ENCODE peak calls at places on chromosomes 13 and 19, in six cellular contexts. One of them, this sample, is unnamed. For H3K4me1, the result is how much of the 10 kb centered on the place peaks cover.

GRCh38 chr13:36531746-36532486 is 99.6 kb downstream of the CCNA1 start:
- DNase-seq in mammary epithelial cell: peak
- DNase-seq in fibroblast of lung: peak
- DNase-seq in GM23338: no peak
- DNase-seq in PC-3: peak
- DNase-seq in GM23248: no peak
- DNase-seq in this sample: no peak

GRCh38 chr13:79901336-79901735 is 420.4 kb downstream of the NDFIP2 start:
- DNase-seq in mammary epithelial cell: peak
- DNase-seq in fibroblast of lung: peak
- DNase-seq in GM23338: peak
- DNase-seq in PC-3: no peak
- DNase-seq in GM23248: peak
- DNase-seq in this sample: no peak

GRCh38 chr13:24764276-24764630 is 284 bp downstream of the RNF17 start:
- DNase-seq in mammary epithelial cell: no peak
- DNase-seq in fibroblast of lung: no peak
- DNase-seq in GM23338: no peak
- DNase-seq in PC-3: no peak
- DNase-seq in GM23248: no peak
- DNase-seq in this sample: no peak

GRCh38 chr13:93304868-93305613 is 78.4 kb downstream of the GPC6 start:
- DNase-seq in mammary epithelial cell: no peak
- DNase-seq in fibroblast of lung: no peak
- DNase-seq in GM23338: peak
- DNase-seq in PC-3: no peak
- DNase-seq in GM23248: no peak
- DNase-seq in this sample: no peak

GRCh38 chr13:65562305-65562704 is 1667.8 kb downstream of the PCDH9 start:
- DNase-seq in mammary epithelial cell: no peak
- DNase-seq in fibroblast of lung: no peak
- DNase-seq in GM23338: no peak
- DNase-seq in PC-3: no peak
- DNase-seq in GM23248: no peak
- DNase-seq in this sample: no peak

GRCh38 chr19:39890755-39891551 is 43.5 kb downstream of the FCGBP start:
- DNase-seq in mammary epithelial cell: no peak
- DNase-seq in fibroblast of lung: no peak
- DNase-seq in GM23338: no peak
- DNase-seq in PC-3: no peak
- DNase-seq in GM23248: no peak
- DNase-seq in this sample: no peak

GRCh38 chr19:6667114-6667627 is 2.8 kb downstream of the TNFSF14 start:
- DNase-seq in mammary epithelial cell: no peak
- DNase-seq in fibroblast of lung: no peak
- DNase-seq in GM23338: no peak
- DNase-seq in PC-3: peak
- DNase-seq in GM23248: no peak
- DNase-seq in this sample: no peak

GRCh38 chr19:41792513-41793413 is 3.6 kb upstream of the CEACAM3 start:
- DNase-seq in mammary epithelial cell: peak
- DNase-seq in fibroblast of lung: peak
- DNase-seq in GM23338: peak
- DNase-seq in PC-3: peak
- DNase-seq in GM23248: peak
- DNase-seq in this sample: peak

GRCh38 chr13:98416408-98416807 is 160.5 kb downstream of the STK24 start:
- DNase-seq in mammary epithelial cell: no peak
- DNase-seq in fibroblast of lung: no peak
- DNase-seq in GM23338: no peak
- DNase-seq in PC-3: peak
- DNase-seq in GM23248: no peak
- DNase-seq in this sample: peak

GRCh38 chr13:85366759-85367417 is 432.3 kb downstream of the SLITRK6 start:
- DNase-seq in mammary epithelial cell: no peak
- DNase-seq in fibroblast of lung: peak
- DNase-seq in GM23338: no peak
- DNase-seq in PC-3: peak
- DNase-seq in GM23248: no peak
- DNase-seq in this sample: no peak

GRCh38 chr13:19822673-19823072 is 39.9 kb upstream of the PSPC1 start:
- DNase-seq in mammary epithelial cell: no peak
- DNase-seq in fibroblast of lung: no peak
- DNase-seq in GM23338: no peak
- DNase-seq in PC-3: no peak
- DNase-seq in GM23248: no peak
- DNase-seq in this sample: no peak

GRCh38 chr13:45564108-45564507 is 51.4 kb downstream of the ERICH6B start:
- DNase-seq in mammary epithelial cell: peak
- DNase-seq in fibroblast of lung: peak
- DNase-seq in GM23338: no peak
- DNase-seq in PC-3: peak
- DNase-seq in GM23248: peak
- DNase-seq in this sample: peak

GRCh38 chr19:4641132-4641531 is 1.8 kb downstream of the TNFAIP8L1 start:
- DNase-seq in mammary epithelial cell: no peak
- DNase-seq in fibroblast of lung: no peak
- DNase-seq in GM23338: no peak
- DNase-seq in PC-3: no peak
- DNase-seq in GM23248: no peak
- DNase-seq in this sample: peak

DNA sequence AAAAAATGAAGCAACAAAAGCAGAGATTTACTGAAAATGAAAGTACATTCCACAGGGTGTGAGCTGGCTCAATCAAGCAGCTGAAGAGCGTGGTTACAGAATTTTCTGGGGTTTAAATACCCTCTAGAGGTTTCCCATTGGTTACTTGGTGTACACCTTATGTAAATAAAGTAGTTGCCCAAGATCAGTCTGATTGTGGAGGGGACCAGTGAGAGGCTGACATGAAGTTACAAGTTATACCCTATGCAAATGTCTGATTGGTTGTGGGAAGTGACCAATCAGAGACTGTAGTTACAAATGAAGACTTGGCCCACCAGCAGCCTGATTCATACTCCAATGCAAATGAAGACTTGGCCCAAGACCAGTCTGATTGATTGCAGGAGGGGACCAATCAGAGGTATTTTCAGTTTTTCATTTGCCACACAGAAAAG is 30.0 kb downstream of the KCTD12 start:
- DNase-seq in mammary epithelial cell: peak
- DNase-seq in fibroblast of lung: peak
- DNase-seq in GM23338: no peak
- DNase-seq in PC-3: peak
- DNase-seq in GM23248: peak
- DNase-seq in this sample: no peak
- H3K4me1 ChIP-seq in mammary epithelial cell: under half
- H3K4me1 ChIP-seq in fibroblast of lung: under half
- H3K4me1 ChIP-seq in GM23338: under half
- H3K4me1 ChIP-seq in PC-3: under half
- H3K4me1 ChIP-seq in GM23248: under half
- H3K4me1 ChIP-seq in this sample: under half

DNA sequence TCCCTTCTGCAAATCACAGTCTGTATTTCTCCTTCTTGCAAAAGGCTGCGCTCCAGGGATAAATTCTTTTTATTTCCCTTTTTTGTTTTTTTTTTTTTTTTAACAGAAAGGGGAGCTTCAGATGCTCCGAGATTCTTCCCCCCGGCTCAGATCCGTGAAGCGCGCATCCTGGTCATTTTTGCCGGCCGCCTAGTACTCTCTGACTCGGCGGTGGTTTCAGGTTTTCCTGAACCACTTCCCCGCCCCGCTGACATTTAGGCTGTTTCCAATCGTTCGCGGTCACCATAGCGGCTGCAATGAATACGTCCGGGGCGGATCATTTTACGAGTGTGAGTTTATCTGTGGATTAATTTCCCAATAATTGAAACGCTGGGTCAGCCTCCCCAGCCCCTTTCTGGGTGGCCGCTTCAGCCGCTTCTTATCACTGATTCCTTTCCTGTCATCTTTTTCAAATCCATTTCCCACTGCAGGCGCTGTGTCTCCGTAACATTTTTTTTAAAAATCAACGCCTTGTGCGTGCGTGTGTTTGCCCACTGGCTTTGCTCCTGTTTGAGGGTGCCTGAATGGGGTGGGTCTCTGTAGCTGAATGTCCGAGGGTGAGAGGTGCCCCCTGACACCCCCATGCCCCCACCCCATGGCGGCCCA is 10.5 kb downstream of the ONECUT3 start:
- DNase-seq in mammary epithelial cell: no peak
- DNase-seq in fibroblast of lung: no peak
- DNase-seq in GM23338: no peak
- DNase-seq in PC-3: no peak
- DNase-seq in GM23248: no peak
- DNase-seq in this sample: no peak
- TF ChIP-seq EZH2 in mammary epithelial cell: no peak
- TF ChIP-seq EZH2 in fibroblast of lung: peak
- TF ChIP-seq EZH2 in GM23338: peak
- TF ChIP-seq EZH2 in PC-3: no peak
- TF ChIP-seq EZH2 in GM23248: peak
- TF ChIP-seq EZH2 in this sample: peak

GRCh38 chr19:49637865-49638350 is 2.0 kb downstream of the RRAS start:
- DNase-seq in mammary epithelial cell: peak
- DNase-seq in fibroblast of lung: peak
- DNase-seq in GM23338: peak
- DNase-seq in PC-3: peak
- DNase-seq in GM23248: peak
- DNase-seq in this sample: peak
- H3K4me1 ChIP-seq in mammary epithelial cell: under half
- H3K4me1 ChIP-seq in fibroblast of lung: under half
- H3K4me1 ChIP-seq in GM23338: under half
- H3K4me1 ChIP-seq in PC-3: under half
- H3K4me1 ChIP-seq in GM23248: under half
- H3K4me1 ChIP-seq in this sample: under half

DNA sequence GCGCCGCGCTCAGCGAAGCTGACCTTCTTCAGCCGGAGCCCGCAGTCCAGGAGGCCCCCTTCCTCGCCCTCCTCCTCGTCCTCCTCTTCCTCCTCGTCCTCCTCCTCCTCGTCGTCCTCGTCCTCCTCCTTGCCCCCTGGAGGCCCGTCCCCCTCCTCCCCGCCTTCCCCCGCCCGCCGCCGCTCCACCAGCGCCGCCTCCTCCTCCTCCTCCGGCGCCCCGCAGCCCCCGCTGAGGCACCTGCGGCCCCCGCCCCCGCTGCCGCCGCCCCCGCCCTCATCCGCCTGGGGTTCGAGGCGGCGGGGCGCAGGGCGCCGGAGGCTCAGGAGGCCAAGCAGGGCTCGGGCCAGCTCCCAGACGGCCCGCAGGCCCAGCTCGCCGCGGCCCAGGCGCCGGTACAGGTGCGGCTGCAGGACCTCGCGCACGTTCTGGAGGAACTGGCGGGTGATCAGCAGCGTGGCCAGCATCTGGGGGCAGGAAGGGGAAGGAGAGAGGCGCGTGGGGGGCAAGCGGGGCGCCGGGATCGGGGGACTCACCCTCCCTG is 6.1 kb downstream of the ANO8 start:
- DNase-seq in mammary epithelial cell: no peak
- DNase-seq in fibroblast of lung: no peak
- DNase-seq in GM23338: peak
- DNase-seq in PC-3: no peak
- DNase-seq in GM23248: no peak
- DNase-seq in this sample: peak
- TF ChIP-seq EZH2 in mammary epithelial cell: no peak
- TF ChIP-seq EZH2 in fibroblast of lung: no peak
- TF ChIP-seq EZH2 in GM23338: no peak
- TF ChIP-seq EZH2 in PC-3: no peak
- TF ChIP-seq EZH2 in GM23248: no peak
- TF ChIP-seq EZH2 in this sample: no peak

DNA sequence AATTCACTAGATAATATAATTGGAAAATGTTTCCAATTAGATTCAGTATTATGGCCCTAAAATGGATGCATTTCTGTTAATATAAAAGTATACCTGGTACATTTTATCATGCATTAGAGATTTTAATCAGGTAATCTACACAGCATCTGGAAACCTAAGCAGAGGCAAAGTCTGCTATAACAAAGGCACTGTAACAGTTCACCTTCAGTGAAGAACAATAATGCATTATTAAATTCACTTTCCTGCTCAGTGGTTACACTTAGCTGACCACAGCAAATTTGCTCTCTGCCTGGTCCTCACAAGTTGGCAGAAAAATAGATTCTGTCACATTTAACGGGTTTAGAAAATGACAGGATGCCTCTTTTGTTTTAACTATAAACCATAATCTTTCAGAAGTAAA is 326.9 kb downstream of the DACH1 start:
- DNase-seq in mammary epithelial cell: no peak
- DNase-seq in fibroblast of lung: no peak
- DNase-seq in GM23338: no peak
- DNase-seq in PC-3: no peak
- DNase-seq in GM23248: no peak
- DNase-seq in this sample: no peak
- H3K4me1 ChIP-seq in mammary epithelial cell: under half
- H3K4me1 ChIP-seq in fibroblast of lung: under half
- H3K4me1 ChIP-seq in GM23338: under half
- H3K4me1 ChIP-seq in PC-3: under half
- H3K4me1 ChIP-seq in GM23248: under half
- H3K4me1 ChIP-seq in this sample: under half